ENCODE peak calls at places on chromosomes 13 and 19, in five cellular contexts. One of them, this sample, is unnamed.

GRCh38 chr13:32007494-32007893 is 24.1 kb upstream of the FRY start:
- DNase-seq in cardiac muscle cell: no peak
- DNase-seq in endothelial cell of umbilical vein: no peak
- DNase-seq in kidney: no peak
- DNase-seq in A549: no peak
- DNase-seq in this sample: no peak

GRCh38 chr13:67402546-67402945 is 172.4 kb upstream of the PCDH9 start:
- DNase-seq in A549: no peak
- DNase-seq in kidney: no peak
- DNase-seq in endothelial cell of umbilical vein: no peak
- DNase-seq in cardiac muscle cell: no peak
- DNase-seq in this sample: no peak

GRCh38 chr13:47175172-47175806 is 278.4 kb upstream of the HTR2A start:
- DNase-seq in kidney: no peak
- DNase-seq in cardiac muscle cell: peak; percentile 65
- DNase-seq in endothelial cell of umbilical vein: no peak
- DNase-seq in A549: no peak
- DNase-seq in this sample: no peak

GRCh38 chr13:66635526-66635925 is 594.6 kb downstream of the PCDH9 start:
- DNase-seq in endothelial cell of umbilical vein: peak; percentile 89
- DNase-seq in cardiac muscle cell: peak; percentile 79
- DNase-seq in A549: peak; percentile 44
- DNase-seq in kidney: no peak
- DNase-seq in this sample: no peak

GRCh38 chr13:42762917-42763316 is 18.5 kb upstream of the FAM216B start:
- DNase-seq in cardiac muscle cell: peak; percentile 94
- DNase-seq in A549: no peak
- DNase-seq in kidney: no peak
- DNase-seq in endothelial cell of umbilical vein: peak; percentile 55
- DNase-seq in this sample: no peak

GRCh38 chr13:43546260-43546659 is 240.5 kb downstream of the ENOX1 start:
- DNase-seq in kidney: peak; percentile 81
- DNase-seq in endothelial cell of umbilical vein: peak; percentile 7
- DNase-seq in A549: no peak
- DNase-seq in cardiac muscle cell: peak; percentile 59
- DNase-seq in this sample: no peak

GRCh38 chr19:41564515-41565383 is 11.2 kb upstream of the CEACAM21 start:
- DNase-seq in cardiac muscle cell: no peak
- DNase-seq in A549: no peak
- DNase-seq in endothelial cell of umbilical vein: peak; percentile 31
- DNase-seq in kidney: no peak
- DNase-seq in this sample: no peak

GRCh38 chr13:50387124-50387581 is 371.9 kb downstream of the KCNRG start:
- DNase-seq in endothelial cell of umbilical vein: no peak
- DNase-seq in kidney: peak; percentile 68
- DNase-seq in cardiac muscle cell: no peak
- DNase-seq in A549: no peak
- DNase-seq in this sample: peak; percentile 38

GRCh38 chr19:29084266-29084665 is 128.7 kb downstream of the UQCRFS1 start:
- DNase-seq in kidney: no peak
- DNase-seq in endothelial cell of umbilical vein: no peak
- DNase-seq in A549: peak; percentile 57
- DNase-seq in cardiac muscle cell: peak; percentile 7
- DNase-seq in this sample: no peak

GRCh38 chr19:37950471-37951175 is 43.6 kb downstream of the SIPA1L3 start:
- DNase-seq in kidney: no peak
- DNase-seq in endothelial cell of umbilical vein: no peak
- DNase-seq in cardiac muscle cell: no peak
- DNase-seq in A549: no peak
- DNase-seq in this sample: no peak

GRCh38 chr13:60229708-60230272 is 66.1 kb upstream of the DIAPH3 start:
- DNase-seq in endothelial cell of umbilical vein: no peak
- DNase-seq in cardiac muscle cell: peak; percentile 6
- DNase-seq in kidney: no peak
- DNase-seq in A549: no peak
- DNase-seq in this sample: no peak

GRCh38 chr13:77729502-77730221 is 32.2 kb downstream of the SLAIN1 start:
- DNase-seq in endothelial cell of umbilical vein: no peak
- DNase-seq in cardiac muscle cell: no peak
- DNase-seq in A549: no peak
- DNase-seq in kidney: no peak
- DNase-seq in this sample: no peak

GRCh38 chr13:47135800-47136658 is 239.2 kb upstream of the HTR2A start:
- DNase-seq in endothelial cell of umbilical vein: no peak
- DNase-seq in A549: no peak
- DNase-seq in cardiac muscle cell: no peak
- DNase-seq in kidney: no peak
- DNase-seq in this sample: no peak

GRCh38 chr19:31285744-31286143 is 63.5 kb downstream of the TSHZ3 start:
- DNase-seq in cardiac muscle cell: peak; percentile 70
- DNase-seq in endothelial cell of umbilical vein: no peak
- DNase-seq in kidney: peak; percentile 35
- DNase-seq in A549: no peak
- DNase-seq in this sample: no peak

GRCh38 chr19:835201-835810 is 5.5 kb upstream of the PRTN3 start:
- DNase-seq in A549: no peak
- DNase-seq in kidney: peak; percentile 76
- DNase-seq in cardiac muscle cell: no peak
- DNase-seq in endothelial cell of umbilical vein: no peak
- DNase-seq in this sample: no peak

GRCh38 chr19:34461375-34462100 is 20.0 kb upstream of the WTIP start:
- DNase-seq in cardiac muscle cell: no peak
- DNase-seq in endothelial cell of umbilical vein: no peak
- DNase-seq in kidney: no peak
- DNase-seq in A549: no peak
- DNase-seq in this sample: no peak

GRCh38 chr13:20424959-20425358 is 100.7 kb downstream of the CRYL1 start:
- DNase-seq in kidney: no peak
- DNase-seq in A549: no peak
- DNase-seq in endothelial cell of umbilical vein: no peak
- DNase-seq in cardiac muscle cell: peak; percentile 70
- DNase-seq in this sample: no peak

GRCh38 chr13:20713751-20714150 is 10.3 kb downstream of the IL17D start:
- DNase-seq in kidney: no peak
- DNase-seq in endothelial cell of umbilical vein: peak; percentile 38
- DNase-seq in cardiac muscle cell: peak; percentile 52
- DNase-seq in A549: no peak
- DNase-seq in this sample: no peak

GRCh38 chr13:49388256-49388655 is 55.6 kb downstream of the CAB39L start:
- DNase-seq in endothelial cell of umbilical vein: no peak
- DNase-seq in cardiac muscle cell: no peak
- DNase-seq in A549: no peak
- DNase-seq in kidney: no peak
- DNase-seq in this sample: no peak

GRCh38 chr13:98775844-98776598 is 23.5 kb upstream of the SLC15A1 start:
- DNase-seq in A549: peak; percentile 97
- DNase-seq in endothelial cell of umbilical vein: no peak
- DNase-seq in cardiac muscle cell: no peak
- DNase-seq in kidney: no peak
- DNase-seq in this sample: peak; percentile 98

GRCh38 chr19:23286477-23286876 is 36.3 kb upstream of the ZNF724 start:
- DNase-seq in cardiac muscle cell: no peak
- DNase-seq in kidney: no peak
- DNase-seq in endothelial cell of umbilical vein: no peak
- DNase-seq in A549: peak; percentile 21
- DNase-seq in this sample: no peak

GRCh38 chr19:45577111-45577905 is 7.3 kb downstream of the OPA3 start:
- DNase-seq in endothelial cell of umbilical vein: no peak
- DNase-seq in cardiac muscle cell: peak; percentile 87
- DNase-seq in A549: peak; percentile 91
- DNase-seq in kidney: no peak
- DNase-seq in this sample: peak; percentile 31

DNA sequence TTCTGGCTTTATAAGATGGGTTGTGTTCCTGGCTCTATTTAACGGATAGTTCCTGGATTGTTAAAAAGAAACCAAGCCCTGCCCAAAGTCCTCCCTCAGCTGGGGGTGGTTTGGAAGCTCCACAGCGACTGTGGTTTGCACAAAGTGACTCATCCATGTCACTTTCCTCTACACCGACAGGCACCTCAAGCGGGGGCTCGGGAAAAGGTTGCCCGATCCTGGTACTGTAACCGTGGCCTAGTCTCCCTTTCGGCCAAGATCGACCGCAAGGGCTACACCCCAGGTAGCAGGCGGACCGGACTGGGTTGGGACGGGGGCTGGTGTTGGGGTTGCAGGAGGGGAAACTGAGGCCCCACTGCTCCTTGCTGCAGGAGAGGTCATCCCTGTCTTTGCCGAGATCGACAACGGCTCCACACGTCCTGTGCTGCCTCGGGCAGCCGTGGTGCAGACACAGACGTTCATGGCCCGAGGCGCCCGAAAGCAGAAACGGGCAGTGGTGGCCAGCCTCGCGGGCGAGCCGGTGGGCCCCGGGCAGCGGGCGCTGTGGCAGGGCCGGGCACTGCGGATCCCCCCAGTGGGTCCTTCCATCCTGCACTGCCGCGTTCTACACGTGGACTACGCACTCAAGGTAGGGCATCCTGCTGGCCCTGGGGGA is 1.6 kb downstream of the ARRDC2 start:
- DNase-seq in endothelial cell of umbilical vein: no peak
- DNase-seq in cardiac muscle cell: no peak
- DNase-seq in A549: no peak
- DNase-seq in kidney: no peak
- DNase-seq in this sample: no peak
- H3K27ac ChIP-seq in endothelial cell of umbilical vein: no peak overlapping the region
- H3K27ac ChIP-seq in cardiac muscle cell: no peak overlapping the region
- H3K27ac ChIP-seq in A549: peak overlapping the region; percentile 63
- H3K27ac ChIP-seq in kidney: no peak overlapping the region
- H3K27ac ChIP-seq in this sample: no peak overlapping the region

DNA sequence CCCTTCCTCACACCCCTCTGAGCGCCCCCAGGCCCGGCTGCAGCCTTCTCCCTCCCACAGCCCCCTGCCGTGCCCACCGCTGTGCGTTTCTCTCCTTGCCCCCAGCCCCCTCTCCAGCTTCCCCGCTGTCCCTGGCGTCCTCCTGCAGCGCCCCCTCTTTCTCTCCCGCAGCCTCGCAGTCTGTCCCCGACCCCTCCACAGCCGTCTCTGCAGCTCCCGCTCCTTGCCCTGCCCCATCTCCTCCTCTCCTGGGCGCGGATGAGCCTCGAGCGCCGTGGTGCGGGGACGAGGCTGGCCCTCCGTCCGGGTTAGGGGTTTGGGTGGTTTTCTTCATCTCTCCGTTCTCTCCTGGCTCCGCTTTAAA is 1.1 kb downstream of the KMT5C start:
- DNase-seq in kidney: no peak
- DNase-seq in endothelial cell of umbilical vein: peak; percentile 17
- DNase-seq in A549: no peak
- DNase-seq in cardiac muscle cell: no peak
- DNase-seq in this sample: peak; percentile 31
- H3K27ac ChIP-seq in kidney: no peak overlapping the region
- H3K27ac ChIP-seq in endothelial cell of umbilical vein: no peak overlapping the region
- H3K27ac ChIP-seq in A549: peak overlapping the region; percentile 92
- H3K27ac ChIP-seq in cardiac muscle cell: peak overlapping the region; percentile 93
- H3K27ac ChIP-seq in this sample: no peak overlapping the region

GRCh38 chr19:10928563-10929401 is at the start of the genes TIMM29 and YIPF2:
- DNase-seq in A549: peak; percentile 96
- DNase-seq in kidney: peak; percentile 99
- DNase-seq in cardiac muscle cell: peak; percentile 98
- DNase-seq in endothelial cell of umbilical vein: peak; percentile 96
- DNase-seq in this sample: peak; percentile 100
- H3K27ac ChIP-seq in A549: peak within 1 kb of the TSS; percentile 91
- H3K27ac ChIP-seq in kidney: peak within 1 kb of the TSS; percentile 67
- H3K27ac ChIP-seq in cardiac muscle cell: peak within 1 kb of the TSS; percentile 75
- H3K27ac ChIP-seq in endothelial cell of umbilical vein: no peak within 1 kb of the TSS
- H3K27ac ChIP-seq in this sample: peak within 1 kb of the TSS; percentile 82

GRCh38 chr19:51093066-51093465 is 10.4 kb upstream of the KLK14 start:
- DNase-seq in endothelial cell of umbilical vein: no peak
- DNase-seq in A549: no peak
- DNase-seq in cardiac muscle cell: no peak
- DNase-seq in kidney: peak; percentile 29
- DNase-seq in this sample: no peak
- H3K27ac ChIP-seq in endothelial cell of umbilical vein: no peak overlapping the region
- H3K27ac ChIP-seq in A549: no peak overlapping the region
- H3K27ac ChIP-seq in cardiac muscle cell: no peak overlapping the region
- H3K27ac ChIP-seq in kidney: no peak overlapping the region
- H3K27ac ChIP-seq in this sample: no peak overlapping the region

DNA sequence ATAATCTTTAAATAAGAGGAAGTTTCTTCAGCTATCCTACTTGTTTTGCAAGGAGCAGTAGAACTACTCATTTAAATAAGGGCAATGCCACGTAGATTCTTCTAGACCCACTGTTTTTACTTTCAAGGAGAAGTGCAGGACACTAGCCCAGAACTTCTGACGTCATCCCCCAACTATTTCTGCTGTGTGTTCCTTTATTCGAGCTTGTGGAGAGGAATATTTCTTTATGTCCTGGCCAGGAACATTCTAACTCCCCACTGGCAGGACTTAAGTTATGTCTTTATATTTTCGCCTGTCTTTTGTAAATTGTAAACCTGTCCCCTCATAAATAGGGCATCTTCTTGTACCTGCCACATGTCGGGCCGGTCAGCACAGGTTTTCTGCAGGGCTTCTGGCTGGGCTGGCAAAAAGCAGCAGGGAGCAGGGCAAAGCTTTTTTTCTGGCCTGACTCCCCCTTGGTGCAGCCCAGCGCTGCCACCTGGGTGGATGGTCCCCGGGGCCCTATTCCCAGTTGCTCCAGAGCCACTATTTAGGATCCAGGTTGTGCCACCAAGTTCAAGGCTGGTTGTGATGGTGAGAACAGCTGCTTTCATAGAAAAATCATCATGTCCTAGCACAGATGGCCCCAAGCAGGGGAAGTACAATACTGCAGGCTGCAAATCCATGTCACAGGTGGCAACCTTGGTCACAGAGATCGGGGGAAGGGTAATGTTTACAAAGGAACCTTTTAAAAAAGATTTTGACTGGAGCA is 1.8 kb downstream of the MBNL2 start:
- DNase-seq in kidney: no peak
- DNase-seq in cardiac muscle cell: peak; percentile 95
- DNase-seq in A549: peak; percentile 53
- DNase-seq in endothelial cell of umbilical vein: peak; percentile 91
- DNase-seq in this sample: peak; percentile 80
- H3K27ac ChIP-seq in kidney: peak overlapping the region; percentile 97
- H3K27ac ChIP-seq in cardiac muscle cell: peak overlapping the region; percentile 97
- H3K27ac ChIP-seq in A549: peak overlapping the region; percentile 84
- H3K27ac ChIP-seq in endothelial cell of umbilical vein: peak overlapping the region; percentile 89
- H3K27ac ChIP-seq in this sample: peak overlapping the region; percentile 25

This sample was measured in small intestine.